ENCODE peak calls at places on chromosomes 5 and 9, in six cellular contexts. One of them, this sample, is unnamed.

GRCh38 chr5:77418601-77419591 is 73.2 kb downstream of the WDR41 start:
- DNase-seq in tibial nerve: no peak
- DNase-seq in psoas muscle: no peak
- DNase-seq in suprapubic skin: no peak
- DNase-seq in AG10803: no peak
- DNase-seq in endothelial cell: no peak
- DNase-seq in this sample: no peak

GRCh38 chr5:129639331-129639730 is 108.6 kb upstream of the MINAR2 start:
- DNase-seq in endothelial cell: no peak
- DNase-seq in AG10803: no peak
- DNase-seq in suprapubic skin: no peak
- DNase-seq in psoas muscle: no peak
- DNase-seq in tibial nerve: no peak
- DNase-seq in this sample: no peak

GRCh38 chr9:33813712-33814641 is 3.0 kb upstream of the UBE2R2 start:
- DNase-seq in suprapubic skin: no peak
- DNase-seq in tibial nerve: no peak
- DNase-seq in AG10803: peak
- DNase-seq in endothelial cell: no peak
- DNase-seq in psoas muscle: no peak
- DNase-seq in this sample: no peak

GRCh38 chr9:36986548-36987408 is 47.3 kb downstream of the PAX5 start:
- DNase-seq in AG10803: no peak
- DNase-seq in tibial nerve: no peak
- DNase-seq in suprapubic skin: no peak
- DNase-seq in psoas muscle: no peak
- DNase-seq in endothelial cell: no peak
- DNase-seq in this sample: no peak

GRCh38 chr9:94168203-94169000 is 84.1 kb downstream of the PTPDC1 start:
- DNase-seq in suprapubic skin: no peak
- DNase-seq in tibial nerve: no peak
- DNase-seq in psoas muscle: no peak
- DNase-seq in AG10803: peak
- DNase-seq in endothelial cell: no peak
- DNase-seq in this sample: no peak

GRCh38 chr5:43313854-43314457 is 744 bp upstream of the HMGCS1 start:
- DNase-seq in suprapubic skin: no peak
- DNase-seq in psoas muscle: no peak
- DNase-seq in tibial nerve: peak
- DNase-seq in AG10803: no peak
- DNase-seq in endothelial cell: no peak
- DNase-seq in this sample: no peak

GRCh38 chr5:86376214-86376613 is 241.5 kb upstream of the COX7C start:
- DNase-seq in AG10803: no peak
- DNase-seq in psoas muscle: no peak
- DNase-seq in suprapubic skin: no peak
- DNase-seq in endothelial cell: no peak
- DNase-seq in tibial nerve: no peak
- DNase-seq in this sample: no peak

GRCh38 chr9:71308454-71308853 is 187.0 kb upstream of the TRPM3 start:
- DNase-seq in psoas muscle: no peak
- DNase-seq in suprapubic skin: no peak
- DNase-seq in endothelial cell: no peak
- DNase-seq in AG10803: no peak
- DNase-seq in tibial nerve: no peak
- DNase-seq in this sample: no peak

GRCh38 chr5:149215478-149216042 is 56.1 kb upstream of the AFAP1L1 start:
- DNase-seq in suprapubic skin: no peak
- DNase-seq in AG10803: peak
- DNase-seq in endothelial cell: no peak
- DNase-seq in psoas muscle: peak
- DNase-seq in tibial nerve: peak
- DNase-seq in this sample: no peak

GRCh38 chr5:150230842-150231241 is 41.0 kb downstream of the SLC6A7 start:
- DNase-seq in AG10803: no peak
- DNase-seq in suprapubic skin: no peak
- DNase-seq in endothelial cell: no peak
- DNase-seq in psoas muscle: no peak
- DNase-seq in tibial nerve: no peak
- DNase-seq in this sample: no peak

GRCh38 chr9:82922686-82923085 is 140.3 kb downstream of the RASEF start:
- DNase-seq in suprapubic skin: no peak
- DNase-seq in endothelial cell: no peak
- DNase-seq in AG10803: no peak
- DNase-seq in tibial nerve: no peak
- DNase-seq in psoas muscle: no peak
- DNase-seq in this sample: no peak

GRCh38 chr5:163569284-163569683 is 63.9 kb downstream of the MAT2B start:
- DNase-seq in AG10803: peak
- DNase-seq in psoas muscle: no peak
- DNase-seq in endothelial cell: no peak
- DNase-seq in suprapubic skin: no peak
- DNase-seq in tibial nerve: no peak
- DNase-seq in this sample: no peak

GRCh38 chr9:18626046-18626698 is 152.2 kb downstream of the ADAMTSL1 start:
- DNase-seq in AG10803: no peak
- DNase-seq in suprapubic skin: no peak
- DNase-seq in psoas muscle: no peak
- DNase-seq in endothelial cell: no peak
- DNase-seq in tibial nerve: no peak
- DNase-seq in this sample: no peak
- TF ChIP-seq CTCF in AG10803: no peak
- TF ChIP-seq CTCF in suprapubic skin: no peak
- TF ChIP-seq CTCF in psoas muscle: no peak
- TF ChIP-seq CTCF in endothelial cell: no peak
- TF ChIP-seq CTCF in tibial nerve: no peak
- TF ChIP-seq CTCF in this sample: no peak

GRCh38 chr5:82307431-82307830 is 29.3 kb upstream of the RPS23 start:
- DNase-seq in endothelial cell: no peak
- DNase-seq in psoas muscle: no peak
- DNase-seq in suprapubic skin: no peak
- DNase-seq in tibial nerve: no peak
- DNase-seq in AG10803: peak
- DNase-seq in this sample: no peak
- TF ChIP-seq CTCF in endothelial cell: no peak
- TF ChIP-seq CTCF in psoas muscle: no peak
- TF ChIP-seq CTCF in suprapubic skin: no peak
- TF ChIP-seq CTCF in tibial nerve: no peak
- TF ChIP-seq CTCF in AG10803: peak
- TF ChIP-seq CTCF in this sample: no peak

DNA sequence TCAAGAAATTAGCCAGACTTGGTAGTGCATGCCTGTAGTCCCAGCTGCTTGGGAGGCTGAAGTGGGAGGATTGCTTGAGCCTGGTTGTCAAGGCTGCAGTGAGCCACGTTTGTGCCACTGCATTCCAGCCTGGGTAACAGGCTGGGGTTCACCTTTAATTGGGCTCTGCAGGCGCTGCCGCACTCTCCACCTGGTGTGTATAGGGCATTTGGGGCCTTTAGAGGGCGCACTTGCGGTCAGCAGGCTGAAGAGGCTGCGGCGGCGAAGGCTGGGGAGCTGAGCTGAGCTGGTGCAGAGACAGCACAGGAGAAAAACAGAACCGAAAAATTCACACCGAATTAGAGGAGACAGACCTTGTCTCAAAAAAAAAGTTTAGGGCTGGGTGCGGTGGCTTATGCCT is 31.2 kb downstream of the CDK7 start:
- DNase-seq in suprapubic skin: no peak
- DNase-seq in psoas muscle: no peak
- DNase-seq in AG10803: no peak
- DNase-seq in endothelial cell: peak
- DNase-seq in tibial nerve: no peak
- DNase-seq in this sample: no peak
- TF ChIP-seq CTCF in suprapubic skin: no peak
- TF ChIP-seq CTCF in psoas muscle: peak
- TF ChIP-seq CTCF in AG10803: no peak
- TF ChIP-seq CTCF in endothelial cell: peak
- TF ChIP-seq CTCF in tibial nerve: no peak
- TF ChIP-seq CTCF in this sample: peak

GRCh38 chr9:133934512-133935221 is 57.5 kb downstream of the VAV2 start:
- DNase-seq in endothelial cell: no peak
- DNase-seq in AG10803: no peak
- DNase-seq in psoas muscle: peak
- DNase-seq in suprapubic skin: no peak
- DNase-seq in tibial nerve: no peak
- DNase-seq in this sample: no peak

GRCh38 chr9:133933426-133934026 is 58.6 kb downstream of the VAV2 start:
- DNase-seq in psoas muscle: no peak
- DNase-seq in suprapubic skin: no peak
- DNase-seq in tibial nerve: no peak
- DNase-seq in AG10803: no peak
- DNase-seq in endothelial cell: no peak
- DNase-seq in this sample: no peak

GRCh38 chr9:133937120-133937519 is 55.0 kb downstream of the VAV2 start:
- DNase-seq in suprapubic skin: no peak
- DNase-seq in psoas muscle: no peak
- DNase-seq in endothelial cell: no peak
- DNase-seq in AG10803: no peak
- DNase-seq in tibial nerve: no peak
- DNase-seq in this sample: no peak

GRCh38 chr9:133938086-133938485 is 54.0 kb downstream of the VAV2 start:
- DNase-seq in psoas muscle: no peak
- DNase-seq in AG10803: no peak
- DNase-seq in tibial nerve: no peak
- DNase-seq in endothelial cell: no peak
- DNase-seq in suprapubic skin: no peak
- DNase-seq in this sample: no peak

GRCh38 chr9:133935328-133936040 is 56.6 kb downstream of the VAV2 start:
- DNase-seq in AG10803: peak
- DNase-seq in endothelial cell: no peak
- DNase-seq in tibial nerve: peak
- DNase-seq in psoas muscle: peak
- DNase-seq in suprapubic skin: no peak
- DNase-seq in this sample: no peak
- TF ChIP-seq CTCF in AG10803: no peak
- TF ChIP-seq CTCF in endothelial cell: no peak
- TF ChIP-seq CTCF in tibial nerve: peak
- TF ChIP-seq CTCF in psoas muscle: no peak
- TF ChIP-seq CTCF in suprapubic skin: no peak
- TF ChIP-seq CTCF in this sample: no peak

DNA sequence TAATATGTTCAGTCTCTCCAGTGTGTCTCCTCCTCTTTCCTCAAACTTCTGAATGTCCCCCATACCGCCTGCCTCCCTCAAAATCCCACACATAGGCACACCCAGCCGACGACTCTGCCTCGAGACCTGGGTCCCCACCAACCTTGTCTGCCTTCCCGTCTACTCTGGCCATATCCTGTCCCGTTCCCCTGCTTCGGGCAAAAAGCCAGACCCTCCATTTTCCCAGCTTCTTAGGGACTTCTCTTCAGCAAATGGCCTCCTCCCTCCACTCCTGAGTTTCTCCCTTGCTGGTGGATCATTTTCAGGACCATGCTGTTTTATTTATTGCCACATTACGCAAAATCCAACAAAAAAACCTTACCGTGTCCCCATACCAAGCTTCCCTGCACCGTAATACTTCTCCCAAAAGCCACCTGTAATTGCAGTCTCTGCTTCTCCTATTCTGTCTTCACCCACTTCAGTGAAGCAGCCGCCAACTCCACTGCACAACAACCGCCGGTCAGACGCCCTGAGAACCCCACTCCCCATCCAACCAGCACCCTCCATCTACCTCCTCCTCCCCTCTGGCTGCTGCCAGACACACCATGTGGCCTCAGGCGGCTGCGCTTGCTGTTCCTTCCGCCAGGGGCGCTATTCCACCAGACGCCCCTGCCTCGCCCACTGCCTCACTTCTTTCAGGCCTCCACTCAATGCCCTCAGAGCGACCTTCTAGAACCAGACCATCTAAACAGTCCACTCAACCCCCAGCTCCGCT is 117.0 kb downstream of the TRPM6 start:
- DNase-seq in suprapubic skin: no peak
- DNase-seq in endothelial cell: peak
- DNase-seq in tibial nerve: no peak
- DNase-seq in psoas muscle: no peak
- DNase-seq in AG10803: no peak
- DNase-seq in this sample: no peak
- TF ChIP-seq CTCF in suprapubic skin: peak
- TF ChIP-seq CTCF in endothelial cell: peak
- TF ChIP-seq CTCF in tibial nerve: no peak
- TF ChIP-seq CTCF in psoas muscle: peak
- TF ChIP-seq CTCF in AG10803: peak
- TF ChIP-seq CTCF in this sample: peak

DNA sequence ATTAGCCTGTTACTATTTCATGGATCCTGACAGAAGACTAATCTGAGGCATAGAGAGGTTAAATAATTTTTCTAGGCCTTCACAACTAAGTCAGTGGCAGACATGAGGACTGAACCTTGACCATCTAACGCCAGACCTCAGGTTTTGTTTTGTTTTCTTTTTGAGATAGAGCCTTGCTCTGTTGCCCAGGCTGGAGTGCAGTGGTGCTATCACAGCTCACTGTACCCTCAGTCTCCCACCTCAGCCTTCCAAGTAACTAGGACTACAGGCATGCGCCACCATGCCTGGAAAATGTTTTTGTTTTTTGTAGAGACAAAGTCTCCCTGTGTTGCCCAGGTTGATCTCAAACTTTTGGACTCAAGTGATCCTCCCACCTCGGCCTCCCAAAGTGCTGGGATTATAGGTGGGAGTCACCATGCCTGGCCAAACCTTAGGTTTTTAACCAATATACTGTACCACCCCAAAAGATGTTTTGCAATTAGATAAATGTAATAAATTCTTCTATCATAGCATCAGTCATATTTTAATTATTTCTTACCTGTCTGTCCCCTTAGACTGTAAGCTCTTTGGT is 35.4 kb downstream of the ERCC6L2 start:
- DNase-seq in endothelial cell: no peak
- DNase-seq in suprapubic skin: no peak
- DNase-seq in tibial nerve: no peak
- DNase-seq in AG10803: no peak
- DNase-seq in psoas muscle: no peak
- DNase-seq in this sample: no peak
- TF ChIP-seq CTCF in endothelial cell: no peak
- TF ChIP-seq CTCF in suprapubic skin: no peak
- TF ChIP-seq CTCF in tibial nerve: no peak
- TF ChIP-seq CTCF in AG10803: no peak
- TF ChIP-seq CTCF in psoas muscle: no peak
- TF ChIP-seq CTCF in this sample: no peak

GRCh38 chr9:87871425-87872078 is 11.1 kb upstream of the SPATA31E1 start:
- DNase-seq in suprapubic skin: no peak
- DNase-seq in endothelial cell: no peak
- DNase-seq in AG10803: no peak
- DNase-seq in tibial nerve: no peak
- DNase-seq in psoas muscle: no peak
- DNase-seq in this sample: no peak

GRCh38 chr9:87872079-87872624 is 10.5 kb upstream of the SPATA31E1 start:
- DNase-seq in AG10803: peak
- DNase-seq in psoas muscle: no peak
- DNase-seq in suprapubic skin: peak
- DNase-seq in endothelial cell: no peak
- DNase-seq in tibial nerve: no peak
- DNase-seq in this sample: no peak

GRCh38 chr9:87874320-87874655 is 8.4 kb upstream of the SPATA31E1 start:
- DNase-seq in psoas muscle: no peak
- DNase-seq in tibial nerve: no peak
- DNase-seq in suprapubic skin: no peak
- DNase-seq in AG10803: no peak
- DNase-seq in endothelial cell: no peak
- DNase-seq in this sample: no peak

GRCh38 chr9:87875839-87876545 is 6.7 kb upstream of the SPATA31E1 start:
- DNase-seq in suprapubic skin: no peak
- DNase-seq in tibial nerve: peak
- DNase-seq in endothelial cell: no peak
- DNase-seq in AG10803: no peak
- DNase-seq in psoas muscle: no peak
- DNase-seq in this sample: peak

GRCh38 chr9:87873607-87874319 is 8.9 kb upstream of the SPATA31E1 start:
- DNase-seq in tibial nerve: no peak
- DNase-seq in AG10803: no peak
- DNase-seq in psoas muscle: no peak
- DNase-seq in endothelial cell: no peak
- DNase-seq in suprapubic skin: no peak
- DNase-seq in this sample: peak
- TF ChIP-seq CTCF in tibial nerve: no peak
- TF ChIP-seq CTCF in AG10803: no peak
- TF ChIP-seq CTCF in psoas muscle: no peak
- TF ChIP-seq CTCF in endothelial cell: no peak
- TF ChIP-seq CTCF in suprapubic skin: no peak
- TF ChIP-seq CTCF in this sample: no peak